ENCODE peak calls at places on chromosomes 16 and 17, in ten cellular contexts. One of them, this sample, is unnamed.

GRCh38 chr16:20323591-20324117 is 3.7 kb downstream of the GP2 start:
- DNase-seq in neural progenitor cell: no peak
- DNase-seq in PC-3: no peak
- DNase-seq in HL-60: no peak
- DNase-seq in left lung: no peak
- DNase-seq in ovary: no peak
- DNase-seq in AG10803: no peak
- DNase-seq in cardiac fibroblast: no peak
- DNase-seq in adrenal gland: no peak
- DNase-seq in IMR-90: no peak
- DNase-seq in this sample: no peak

GRCh38 chr17:72683506-72684404 is 408.7 kb downstream of the SLC39A11 start:
- DNase-seq in neural progenitor cell: no peak
- DNase-seq in PC-3: peak
- DNase-seq in HL-60: no peak
- DNase-seq in left lung: peak
- DNase-seq in ovary: no peak
- DNase-seq in AG10803: peak
- DNase-seq in cardiac fibroblast: peak
- DNase-seq in adrenal gland: no peak
- DNase-seq in IMR-90: peak
- DNase-seq in this sample: no peak

GRCh38 chr17:63622571-63623390 is 564 bp downstream of the MAP3K3 start:
- DNase-seq in neural progenitor cell: peak
- DNase-seq in PC-3: peak
- DNase-seq in HL-60: peak
- DNase-seq in left lung: peak
- DNase-seq in ovary: peak
- DNase-seq in AG10803: peak
- DNase-seq in cardiac fibroblast: peak
- DNase-seq in adrenal gland: peak
- DNase-seq in IMR-90: peak
- DNase-seq in this sample: peak

GRCh38 chr17:15501788-15502187 is 34.4 kb upstream of the CDRT4 start:
- DNase-seq in neural progenitor cell: peak
- DNase-seq in PC-3: no peak
- DNase-seq in HL-60: no peak
- DNase-seq in left lung: no peak
- DNase-seq in ovary: peak
- DNase-seq in AG10803: no peak
- DNase-seq in cardiac fibroblast: no peak
- DNase-seq in adrenal gland: no peak
- DNase-seq in IMR-90: no peak
- DNase-seq in this sample: no peak

GRCh38 chr16:6916946-6917345 is 415.7 kb upstream of the RBFOX1 start:
- DNase-seq in neural progenitor cell: no peak
- DNase-seq in PC-3: no peak
- DNase-seq in HL-60: no peak
- DNase-seq in left lung: no peak
- DNase-seq in ovary: no peak
- DNase-seq in AG10803: no peak
- DNase-seq in cardiac fibroblast: no peak
- DNase-seq in adrenal gland: no peak
- DNase-seq in IMR-90: no peak
- DNase-seq in this sample: no peak

GRCh38 chr17:2384439-2385127 is 16.3 kb downstream of the MNT start:
- DNase-seq in neural progenitor cell: no peak
- DNase-seq in PC-3: no peak
- DNase-seq in HL-60: no peak
- DNase-seq in left lung: no peak
- DNase-seq in ovary: no peak
- DNase-seq in AG10803: no peak
- DNase-seq in cardiac fibroblast: no peak
- DNase-seq in adrenal gland: no peak
- DNase-seq in IMR-90: no peak
- DNase-seq in this sample: no peak

GRCh38 chr17:67865438-67865837 is 40.1 kb downstream of the BPTF start:
- DNase-seq in neural progenitor cell: no peak
- DNase-seq in PC-3: no peak
- DNase-seq in HL-60: no peak
- DNase-seq in left lung: no peak
- DNase-seq in ovary: no peak
- DNase-seq in AG10803: no peak
- DNase-seq in cardiac fibroblast: no peak
- DNase-seq in adrenal gland: no peak
- DNase-seq in IMR-90: peak
- DNase-seq in this sample: no peak

GRCh38 chr17:64064331-64064730 is 43.9 kb upstream of the ICAM2 start:
- DNase-seq in neural progenitor cell: no peak
- DNase-seq in PC-3: no peak
- DNase-seq in HL-60: no peak
- DNase-seq in left lung: no peak
- DNase-seq in ovary: no peak
- DNase-seq in AG10803: no peak
- DNase-seq in cardiac fibroblast: no peak
- DNase-seq in adrenal gland: peak
- DNase-seq in IMR-90: no peak
- DNase-seq in this sample: no peak

GRCh38 chr16:84310642-84311041 is 16.0 kb downstream of the WFDC1 start:
- DNase-seq in neural progenitor cell: no peak
- DNase-seq in PC-3: no peak
- DNase-seq in HL-60: no peak
- DNase-seq in left lung: no peak
- DNase-seq in ovary: no peak
- DNase-seq in AG10803: no peak
- DNase-seq in cardiac fibroblast: no peak
- DNase-seq in adrenal gland: no peak
- DNase-seq in IMR-90: no peak
- DNase-seq in this sample: no peak

GRCh38 chr16:72927199-72928088 is 120.5 kb downstream of the ZFHX3 start:
- DNase-seq in neural progenitor cell: no peak
- DNase-seq in PC-3: peak
- DNase-seq in HL-60: peak
- DNase-seq in left lung: peak
- DNase-seq in ovary: no peak
- DNase-seq in AG10803: peak
- DNase-seq in cardiac fibroblast: peak
- DNase-seq in adrenal gland: no peak
- DNase-seq in IMR-90: peak
- DNase-seq in this sample: no peak

GRCh38 chr17:43994272-43995149 is 9.9 kb upstream of the NAGS start:
- DNase-seq in neural progenitor cell: peak
- DNase-seq in PC-3: peak
- DNase-seq in HL-60: peak
- DNase-seq in left lung: peak
- DNase-seq in ovary: peak
- DNase-seq in AG10803: peak
- DNase-seq in cardiac fibroblast: peak
- DNase-seq in adrenal gland: peak
- DNase-seq in IMR-90: peak
- DNase-seq in this sample: peak
- H3K4me3 ChIP-seq in neural progenitor cell: peak
- H3K4me3 ChIP-seq in PC-3: peak
- H3K4me3 ChIP-seq in HL-60: no peak
- H3K4me3 ChIP-seq in left lung: peak
- H3K4me3 ChIP-seq in ovary: peak
- H3K4me3 ChIP-seq in AG10803: peak
- H3K4me3 ChIP-seq in cardiac fibroblast: peak
- H3K4me3 ChIP-seq in adrenal gland: no peak
- H3K4me3 ChIP-seq in IMR-90: no peak
- H3K4me3 ChIP-seq in this sample: peak

GRCh38 chr17:12537436-12537835 is 128.3 kb upstream of the MYOCD start:
- DNase-seq in neural progenitor cell: no peak
- DNase-seq in PC-3: no peak
- DNase-seq in HL-60: no peak
- DNase-seq in left lung: no peak
- DNase-seq in ovary: no peak
- DNase-seq in AG10803: no peak
- DNase-seq in cardiac fibroblast: no peak
- DNase-seq in adrenal gland: no peak
- DNase-seq in IMR-90: peak
- DNase-seq in this sample: no peak

GRCh38 chr17:12538003-12538402 is 127.7 kb upstream of the MYOCD start:
- DNase-seq in neural progenitor cell: no peak
- DNase-seq in PC-3: no peak
- DNase-seq in HL-60: no peak
- DNase-seq in left lung: no peak
- DNase-seq in ovary: no peak
- DNase-seq in AG10803: no peak
- DNase-seq in cardiac fibroblast: no peak
- DNase-seq in adrenal gland: no peak
- DNase-seq in IMR-90: no peak
- DNase-seq in this sample: no peak

GRCh38 chr17:12530126-12530525 is 135.6 kb upstream of the MYOCD start:
- DNase-seq in neural progenitor cell: no peak
- DNase-seq in PC-3: no peak
- DNase-seq in HL-60: no peak
- DNase-seq in left lung: no peak
- DNase-seq in ovary: no peak
- DNase-seq in AG10803: no peak
- DNase-seq in cardiac fibroblast: no peak
- DNase-seq in adrenal gland: no peak
- DNase-seq in IMR-90: no peak
- DNase-seq in this sample: no peak

GRCh38 chr17:12536472-12536871 is 129.2 kb upstream of the MYOCD start:
- DNase-seq in neural progenitor cell: no peak
- DNase-seq in PC-3: no peak
- DNase-seq in HL-60: no peak
- DNase-seq in left lung: no peak
- DNase-seq in ovary: no peak
- DNase-seq in AG10803: no peak
- DNase-seq in cardiac fibroblast: no peak
- DNase-seq in adrenal gland: no peak
- DNase-seq in IMR-90: peak
- DNase-seq in this sample: no peak

DNA sequence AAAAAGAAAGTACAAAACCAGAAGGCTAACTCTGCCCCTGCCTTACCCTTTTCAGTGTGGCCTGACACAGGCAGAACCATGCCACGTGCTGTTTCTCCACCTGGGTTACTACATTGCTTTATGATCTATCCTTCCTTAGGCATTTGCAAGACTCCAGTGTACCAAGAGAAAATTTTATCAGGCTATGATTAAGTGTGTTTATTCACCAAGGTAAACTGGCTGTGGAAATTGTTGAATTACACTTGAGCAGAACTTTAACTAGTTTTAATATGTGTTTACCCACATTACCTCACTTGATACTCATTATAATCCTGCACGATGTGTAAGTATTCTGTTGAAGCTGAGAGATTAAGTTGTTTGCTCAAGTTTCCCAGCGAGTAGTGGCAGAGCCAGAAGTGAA is 129.7 kb upstream of the MYOCD start:
- DNase-seq in neural progenitor cell: no peak
- DNase-seq in PC-3: no peak
- DNase-seq in HL-60: no peak
- DNase-seq in left lung: peak
- DNase-seq in ovary: no peak
- DNase-seq in AG10803: no peak
- DNase-seq in cardiac fibroblast: no peak
- DNase-seq in adrenal gland: no peak
- DNase-seq in IMR-90: peak
- DNase-seq in this sample: no peak
- H3K4me3 ChIP-seq in neural progenitor cell: no peak
- H3K4me3 ChIP-seq in PC-3: no peak
- H3K4me3 ChIP-seq in HL-60: no peak
- H3K4me3 ChIP-seq in left lung: no peak
- H3K4me3 ChIP-seq in ovary: no peak
- H3K4me3 ChIP-seq in AG10803: no peak
- H3K4me3 ChIP-seq in cardiac fibroblast: no peak
- H3K4me3 ChIP-seq in adrenal gland: no peak
- H3K4me3 ChIP-seq in IMR-90: no peak
- H3K4me3 ChIP-seq in this sample: no peak

GRCh38 chr16:15054357-15055140 is 1.3 kb downstream of the NTAN1 start:
- DNase-seq in neural progenitor cell: no peak
- DNase-seq in PC-3: no peak
- DNase-seq in HL-60: no peak
- DNase-seq in left lung: no peak
- DNase-seq in ovary: no peak
- DNase-seq in AG10803: no peak
- DNase-seq in cardiac fibroblast: no peak
- DNase-seq in adrenal gland: no peak
- DNase-seq in IMR-90: no peak
- DNase-seq in this sample: no peak
- H3K4me3 ChIP-seq in neural progenitor cell: peak
- H3K4me3 ChIP-seq in PC-3: peak
- H3K4me3 ChIP-seq in HL-60: peak
- H3K4me3 ChIP-seq in left lung: peak
- H3K4me3 ChIP-seq in ovary: peak
- H3K4me3 ChIP-seq in AG10803: peak
- H3K4me3 ChIP-seq in cardiac fibroblast: peak
- H3K4me3 ChIP-seq in adrenal gland: no peak
- H3K4me3 ChIP-seq in IMR-90: peak
- H3K4me3 ChIP-seq in this sample: peak

DNA sequence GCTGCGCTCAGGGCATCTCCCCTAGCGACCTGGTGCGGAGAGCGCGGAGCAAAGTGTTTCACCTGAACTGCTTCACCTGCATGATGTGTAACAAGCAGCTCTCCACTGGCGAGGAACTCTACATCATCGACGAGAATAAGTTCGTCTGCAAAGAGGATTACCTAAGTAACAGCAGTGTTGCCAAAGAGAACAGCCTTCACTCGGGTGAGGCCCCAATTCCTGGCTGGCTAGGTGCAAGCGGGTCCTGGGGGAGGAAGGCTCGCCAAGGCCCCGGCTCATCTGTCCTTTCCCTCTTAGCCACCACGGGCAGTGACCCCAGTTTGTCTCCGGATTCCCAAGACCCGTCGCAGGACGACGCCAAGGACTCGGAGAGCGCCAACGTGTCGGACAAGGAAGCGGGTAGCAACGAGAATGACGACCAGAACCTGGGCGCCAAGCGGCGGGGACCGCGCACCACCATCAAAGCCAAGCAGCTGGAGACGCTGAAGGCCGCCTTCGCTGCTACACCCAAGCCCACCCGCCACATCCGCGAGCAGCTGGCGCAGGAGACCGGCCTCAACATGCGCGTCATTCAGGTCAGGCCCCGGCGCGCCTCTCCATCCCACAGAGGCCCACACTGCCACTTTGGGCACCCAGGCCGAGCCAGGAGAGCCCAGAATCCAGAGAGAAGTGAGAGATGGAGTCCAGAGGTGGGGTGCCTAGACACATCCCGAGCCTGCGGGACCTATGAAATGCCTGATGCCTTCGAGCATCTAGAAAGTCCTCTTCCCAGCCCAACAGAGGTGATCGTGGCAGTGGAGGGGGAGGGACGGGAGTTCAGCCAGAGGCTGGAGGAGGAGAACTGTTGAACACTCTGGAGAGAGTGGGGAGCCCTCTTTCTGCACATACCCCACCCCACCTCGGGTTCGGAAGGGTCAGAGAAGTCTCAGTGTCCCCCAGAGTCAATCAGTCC is 3.3 kb downstream of the LHX1 start:
- DNase-seq in neural progenitor cell: peak
- DNase-seq in PC-3: no peak
- DNase-seq in HL-60: no peak
- DNase-seq in left lung: no peak
- DNase-seq in ovary: no peak
- DNase-seq in AG10803: no peak
- DNase-seq in cardiac fibroblast: no peak
- DNase-seq in adrenal gland: no peak
- DNase-seq in IMR-90: no peak
- DNase-seq in this sample: no peak
- H3K4me3 ChIP-seq in neural progenitor cell: no peak
- H3K4me3 ChIP-seq in PC-3: no peak
- H3K4me3 ChIP-seq in HL-60: no peak
- H3K4me3 ChIP-seq in left lung: no peak
- H3K4me3 ChIP-seq in ovary: no peak
- H3K4me3 ChIP-seq in AG10803: no peak
- H3K4me3 ChIP-seq in cardiac fibroblast: no peak
- H3K4me3 ChIP-seq in adrenal gland: no peak
- H3K4me3 ChIP-seq in IMR-90: no peak
- H3K4me3 ChIP-seq in this sample: no peak

GRCh38 chr17:42135664-42136653 is 13.4 kb downstream of the HSPB9 start:
- DNase-seq in neural progenitor cell: no peak
- DNase-seq in PC-3: no peak
- DNase-seq in HL-60: peak
- DNase-seq in left lung: peak
- DNase-seq in ovary: peak
- DNase-seq in AG10803: peak
- DNase-seq in cardiac fibroblast: peak
- DNase-seq in adrenal gland: no peak
- DNase-seq in IMR-90: peak
- DNase-seq in this sample: peak
- H3K4me3 ChIP-seq in neural progenitor cell: no peak
- H3K4me3 ChIP-seq in PC-3: no peak
- H3K4me3 ChIP-seq in HL-60: no peak
- H3K4me3 ChIP-seq in left lung: peak
- H3K4me3 ChIP-seq in ovary: no peak
- H3K4me3 ChIP-seq in AG10803: no peak
- H3K4me3 ChIP-seq in cardiac fibroblast: no peak
- H3K4me3 ChIP-seq in adrenal gland: no peak
- H3K4me3 ChIP-seq in IMR-90: no peak
- H3K4me3 ChIP-seq in this sample: no peak

This sample was measured in WERI-Rb-1.